ENCODE peak calls at places on chromosomes 1 and 21, in eight cellular contexts. Y, T, G, C, O, E, D and H are unnamed samples.

GRCh38 chr1:240712014-240712731 is 100.2 kb upstream of the GREM2 start:
- DNase-seq in Y (no peak), T (no peak), G (no peak), C (no peak), O (no peak), E (no peak), D (no peak), H (no peak)

GRCh38 chr1:156741613-156741983 is 710 bp upstream of the MRPL24 start:
- DNase-seq in Y (no peak), T (no peak), G (no peak), C (no peak), O (no peak), E (no peak), D (no peak), H (no peak)

GRCh38 chr1:12204140-12204539 is 25.7 kb upstream of the VPS13D start:
- DNase-seq in Y (no peak), T (no peak), G (no peak), C (no peak), O (no peak), E (no peak), D (no peak), H (no peak)

GRCh38 chr1:205069371-205070125 is 14.7 kb downstream of the TMEM81 start:
- DNase-seq in Y (no peak), T (no peak), G (no peak), C (no peak), O (no peak), E (no peak), D (no peak), H (peak)

GRCh38 chr1:212281589-212281988 is 3.6 kb upstream of the PPP2R5A start:
- DNase-seq in Y (no peak), T (no peak), G (no peak), C (no peak), O (no peak), E (no peak), D (no peak), H (no peak)

GRCh38 chr1:32701951-32702598 is 495 bp downstream of the SYNC start:
- DNase-seq in Y (no peak), T (no peak), G (no peak), C (no peak), O (no peak), E (no peak), D (no peak), H (peak)

GRCh38 chr1:208257326-208257725 is 13.1 kb upstream of the PLXNA2 start:
- DNase-seq in Y (no peak), T (no peak), G (no peak), C (no peak), O (no peak), E (no peak), D (no peak), H (no peak)

GRCh38 chr1:201778279-201779023 is 50.5 kb upstream of the IPO9 start:
- DNase-seq in Y (no peak), T (no peak), G (no peak), C (no peak), O (no peak), E (no peak), D (no peak), H (no peak)

GRCh38 chr1:87024936-87025537 is 110.6 kb downstream of the HS2ST1 start:
- DNase-seq in Y (no peak), T (peak), G (peak), C (no peak), O (no peak), E (no peak), D (peak), H (no peak)

GRCh38 chr1:224211262-224211962 is 28.4 kb downstream of the DEGS1 start:
- DNase-seq in Y (no peak), T (peak), G (no peak), C (peak), O (peak), E (no peak), D (peak), H (no peak)

GRCh38 chr1:91622586-91622985 is 121.9 kb downstream of the CDC7 start:
- DNase-seq in Y (no peak), T (no peak), G (no peak), C (no peak), O (peak), E (no peak), D (no peak), H (no peak)

GRCh38 chr1:202501281-202501680 is 152.8 kb downstream of the PPP1R12B start:
- DNase-seq in Y (no peak), T (peak), G (no peak), C (no peak), O (no peak), E (no peak), D (peak), H (no peak)

GRCh38 chr1:29465755-29466154 is 229.4 kb downstream of the PTPRU start:
- DNase-seq in Y (peak), T (peak), G (no peak), C (no peak), O (no peak), E (no peak), D (peak), H (no peak)

GRCh38 chr1:20126806-20127440 is 7.6 kb upstream of the PLA2G2D start:
- DNase-seq in Y (no peak), T (no peak), G (no peak), C (peak), O (no peak), E (no peak), D (no peak), H (no peak)

GRCh38 chr1:10721381-10722321 is 74.8 kb downstream of the CASZ1 start:
- DNase-seq in Y (no peak), T (no peak), G (no peak), C (no peak), O (no peak), E (no peak), D (no peak), H (no peak)

GRCh38 chr1:197801684-197802083 is 26.4 kb upstream of the DENND1B start:
- DNase-seq in Y (no peak), T (no peak), G (no peak), C (no peak), O (no peak), E (no peak), D (no peak), H (no peak)

GRCh38 chr1:54153548-54154439 is 994 bp upstream of the CDCP2 start:
- DNase-seq in Y (peak), T (peak), G (peak), C (peak), O (peak), E (no peak), D (peak), H (peak)

GRCh38 chr21:14273736-14274538 is 58.0 kb downstream of the RBM11 start:
- DNase-seq in Y (no peak), T (no peak), G (no peak), C (peak), O (peak), E (no peak), D (no peak), H (peak)

GRCh38 chr1:117631361-117631760 is 25.5 kb downstream of the TENT5C start:
- DNase-seq in Y (no peak), T (no peak), G (no peak), C (no peak), O (peak), E (no peak), D (no peak), H (no peak)

GRCh38 chr1:25425098-25426085 is 4.8 kb upstream of the RHCE start:
- DNase-seq in Y (no peak), T (peak), G (no peak), C (peak), O (peak), E (no peak), D (no peak), H (no peak)

GRCh38 chr1:998905-999796 is 746 bp downstream of the HES4 start:
- DNase-seq in Y (peak), T (no peak), G (no peak), C (peak), O (peak), E (peak), D (peak), H (no peak)

GRCh38 chr1:219381396-219381795 is 207.7 kb downstream of the LYPLAL1 start:
- DNase-seq in Y (no peak), T (no peak), G (no peak), C (no peak), O (no peak), E (no peak), D (no peak), H (no peak)

GRCh38 chr1:59008599-59009347 is 224.9 kb upstream of the JUN start:
- DNase-seq in Y (no peak), T (no peak), G (no peak), C (no peak), O (no peak), E (no peak), D (no peak), H (no peak)

GRCh38 chr21:44551290-44552015 is at the start of gene KRTAP10-2:
- DNase-seq in Y (no peak), T (no peak), G (no peak), C (no peak), O (no peak), E (no peak), D (no peak), H (no peak)

GRCh38 chr1:20266141-20266540 is 24.5 kb upstream of the VWA5B1 start:
- DNase-seq in Y (no peak), T (no peak), G (no peak), C (no peak), O (no peak), E (no peak), D (no peak), H (no peak)

GRCh38 chr1:55400560-55400959 is 185.4 kb upstream of the USP24 start:
- DNase-seq in Y (no peak), T (no peak), G (no peak), C (no peak), O (no peak), E (no peak), D (no peak), H (no peak)

GRCh38 chr1:59971464-59971911 is 44.9 kb upstream of the CYP2J2 start:
- DNase-seq in Y (peak), T (peak), G (no peak), C (peak), O (peak), E (peak), D (peak), H (no peak)

GRCh38 chr1:10856253-10856683 is 59.8 kb upstream of the CASZ1 start:
- DNase-seq in Y (no peak), T (no peak), G (no peak), C (no peak), O (no peak), E (no peak), D (no peak), H (no peak)

GRCh38 chr1:156379420-156380165 is 10.6 kb downstream of the RHBG start:
- DNase-seq in Y (no peak), T (no peak), G (no peak), C (no peak), O (no peak), E (no peak), D (peak), H (no peak)

GRCh38 chr21:39525129-39525528 is 73.4 kb downstream of the SH3BGR start:
- DNase-seq in Y (no peak), T (no peak), G (no peak), C (peak), O (no peak), E (no peak), D (no peak), H (no peak)

GRCh38 chr1:216183427-216183826 is 239.8 kb downstream of the USH2A start:
- DNase-seq in Y (no peak), T (peak), G (no peak), C (no peak), O (no peak), E (no peak), D (peak), H (no peak)

GRCh38 chr21:45138199-45139002 is 64.0 kb downstream of the ADARB1 start:
- DNase-seq in Y (peak), T (peak), G (no peak), C (peak), O (peak), E (no peak), D (peak), H (no peak)

GRCh38 chr1:50936321-50936720 is 23.7 kb downstream of the FAF1 start:
- DNase-seq in Y (no peak), T (no peak), G (no peak), C (no peak), O (no peak), E (no peak), D (no peak), H (no peak)

GRCh38 chr1:26280333-26281042 is 602 bp downstream of the SH3BGRL3 start:
- DNase-seq in Y (no peak), T (peak), G (no peak), C (peak), O (peak), E (no peak), D (peak), H (no peak)

GRCh38 chr1:1462318-1462966 is 9.1 kb upstream of the ATAD3B start:
- DNase-seq in Y (no peak), T (peak), G (no peak), C (no peak), O (peak), E (no peak), D (no peak), H (no peak)

GRCh38 chr1:8866173-8866791 is 12.2 kb downstream of the ENO1 start:
- DNase-seq in Y (no peak), T (no peak), G (no peak), C (no peak), O (no peak), E (no peak), D (no peak), H (no peak)
- TF ChIP-seq CTCF in Y (no peak), T (no peak), G (no peak), C (no peak), O (no peak), E (no peak), D (no peak), H (no peak)

GRCh38 chr1:8598060-8598724 is 219.2 kb downstream of the RERE start:
- DNase-seq in Y (no peak), T (no peak), G (no peak), C (no peak), O (peak), E (no peak), D (peak), H (no peak)
- TF ChIP-seq CTCF in Y (no peak), T (no peak), G (peak), C (peak), O (peak), E (no peak), D (peak), H (peak)

DNA sequence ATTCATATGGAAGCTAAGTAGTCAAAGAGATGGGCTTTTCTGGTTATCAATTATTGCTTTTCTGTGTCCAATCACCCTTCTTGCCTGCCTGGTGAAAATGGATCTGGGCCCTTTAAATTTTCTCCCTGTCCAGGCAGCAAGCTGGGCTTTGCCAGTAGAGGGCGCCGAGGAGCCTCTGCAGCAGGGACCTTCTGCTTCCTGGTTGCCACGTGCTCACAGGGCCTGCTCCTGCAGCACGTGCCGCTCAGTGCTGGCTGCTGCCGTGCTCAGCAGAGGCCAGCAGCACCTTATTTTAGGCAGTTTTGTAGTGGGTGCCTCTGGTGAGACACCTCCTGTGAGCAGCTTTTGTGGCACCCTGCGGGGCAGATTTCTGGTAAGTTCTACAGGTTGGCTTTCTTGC is 4.0 kb downstream of the ACTL8 start:
- DNase-seq in Y (no peak), T (no peak), G (no peak), C (no peak), O (peak), E (no peak), D (peak), H (no peak)
- TF ChIP-seq CTCF in Y (peak), T (no peak), G (peak), C (no peak), O (no peak), E (peak), D (peak), H (peak)

GRCh38 chr1:3705341-3705950 is 46.8 kb upstream of the CCDC27 start:
- DNase-seq in Y (no peak), T (no peak), G (no peak), C (no peak), O (no peak), E (no peak), D (no peak), H (no peak)

GRCh38 chr1:3702528-3702927 is 49.7 kb upstream of the CCDC27 start:
- DNase-seq in Y (no peak), T (no peak), G (no peak), C (no peak), O (no peak), E (no peak), D (no peak), H (no peak)

GRCh38 chr1:3703786-3704396 is 48.4 kb upstream of the CCDC27 start:
- DNase-seq in Y (no peak), T (no peak), G (no peak), C (no peak), O (no peak), E (no peak), D (no peak), H (no peak)

GRCh38 chr1:3700631-3701030 is 48.3 kb downstream of the TP73 start:
- DNase-seq in Y (no peak), T (no peak), G (no peak), C (no peak), O (no peak), E (no peak), D (no peak), H (no peak)

GRCh38 chr1:3702990-3703728 is 49.1 kb upstream of the CCDC27 start:
- DNase-seq in Y (peak), T (no peak), G (no peak), C (no peak), O (no peak), E (no peak), D (no peak), H (no peak)
- TF ChIP-seq CTCF in Y (peak), T (peak), G (no peak), C (no peak), O (no peak), E (no peak), D (no peak), H (peak)

DNA sequence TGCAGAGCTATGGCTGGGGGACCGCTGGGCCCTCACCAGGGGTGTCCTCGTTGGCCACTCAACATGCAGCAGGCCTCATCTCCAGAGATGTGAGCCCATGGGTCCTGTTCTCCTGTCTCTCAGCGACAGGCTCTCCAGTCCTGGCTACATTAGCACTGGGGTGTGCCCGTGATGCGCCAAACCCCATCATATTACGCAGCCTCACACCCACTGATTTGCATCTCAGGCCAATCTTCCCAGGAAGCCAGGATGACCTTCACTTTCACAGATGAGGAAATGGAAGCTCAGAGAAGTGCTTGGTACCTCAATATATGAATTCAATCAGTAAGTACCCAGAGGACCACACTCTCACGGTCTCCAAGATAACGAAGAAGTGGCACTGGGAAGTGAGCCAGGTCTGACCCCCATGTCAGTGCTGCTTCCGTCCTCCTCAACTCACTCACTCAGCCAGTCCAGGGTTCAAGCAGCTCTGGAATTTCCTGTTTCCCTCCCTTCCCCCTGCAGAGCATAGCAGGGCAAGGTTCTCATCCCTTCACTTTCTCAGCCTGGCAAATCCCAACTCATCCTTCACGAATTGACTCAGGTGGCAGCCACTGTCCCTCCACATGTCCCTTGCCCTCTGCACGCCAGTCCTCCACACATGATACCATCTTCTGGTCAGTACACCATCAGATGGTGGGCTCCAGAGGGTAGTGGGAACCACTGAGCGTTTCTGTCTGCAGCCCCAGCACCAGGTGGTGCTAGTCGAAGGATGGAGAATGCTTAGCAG is 28.9 kb upstream of the EVA1B start:
- DNase-seq in Y (no peak), T (no peak), G (no peak), C (no peak), O (no peak), E (no peak), D (peak), H (no peak)
- TF ChIP-seq CTCF in Y (no peak), T (no peak), G (no peak), C (no peak), O (no peak), E (no peak), D (no peak), H (peak)

DNA sequence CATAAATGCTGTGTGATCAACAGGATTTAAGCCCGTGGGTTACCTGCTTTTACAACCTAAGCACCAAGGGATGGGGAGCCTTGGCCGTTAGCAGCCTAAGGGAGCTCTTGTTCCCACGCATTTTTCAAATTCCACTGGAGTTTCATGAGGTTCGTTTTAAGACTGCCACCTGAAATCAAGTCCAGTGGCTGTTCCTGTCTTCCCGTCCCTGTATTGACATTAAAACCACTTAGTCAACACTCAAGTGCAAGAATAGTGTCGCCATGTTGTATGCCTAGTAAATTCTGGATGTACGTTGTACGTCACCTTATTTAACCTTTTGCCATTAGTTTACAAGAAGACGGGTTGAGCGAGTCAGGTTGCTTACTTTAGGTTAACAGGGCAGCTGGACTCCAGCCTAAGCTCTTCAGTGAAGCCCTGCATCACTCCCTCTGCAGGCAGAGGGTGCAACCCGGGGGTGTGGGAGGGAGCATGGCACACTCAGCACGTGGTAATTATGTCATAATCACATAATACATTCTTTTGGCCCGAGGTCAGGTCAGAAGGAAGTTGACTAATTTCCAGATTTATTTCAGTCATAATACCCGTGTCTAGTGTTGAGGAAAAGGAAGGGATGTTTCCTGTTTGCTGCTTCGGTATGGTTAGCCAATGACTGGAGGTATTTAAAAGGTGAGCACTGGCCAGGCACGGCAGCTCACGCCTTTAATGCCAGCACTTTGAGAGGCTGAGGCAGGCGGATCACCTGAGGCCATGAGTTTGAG is 42.5 kb downstream of the CNST start:
- DNase-seq in Y (no peak), T (peak), G (peak), C (peak), O (peak), E (no peak), D (peak), H (no peak)
- TF ChIP-seq CTCF in Y (no peak), T (no peak), G (peak), C (peak), O (no peak), E (no peak), D (no peak), H (peak)